ENCODE peak calls at places on chromosome X, in four cellular contexts. Q is NCI-H748 treated with DMSO at 0.1 percent for 48 hours, Y is T-cell, X is astrocyte of the spinal cord. W is an unnamed sample.

GRCh38 chrX:1397441-1397840 is 5.5 kb upstream of the SLC25A6 start:
- DNase-seq in Q (no peak), Y (no peak), X (no peak), W (no peak)

GRCh38 chrX:131830400-131831184 is 192.5 kb upstream of the STK26 start:
- DNase-seq in Q (peak; percentile 87), Y (peak; percentile 63), X (peak; percentile 83), W (peak; percentile 77)

GRCh38 chrX:623599-624323 is 6.8 kb upstream of the SHOX start:
- DNase-seq in Q (no peak), Y (no peak), X (no peak), W (no peak)

GRCh38 chrX:72019487-72019886 is 108.8 kb downstream of the NHSL2 start:
- DNase-seq in Q (no peak), Y (no peak), X (no peak), W (no peak)

GRCh38 chrX:136192839-136193414 is 45.6 kb downstream of the FHL1 start:
- DNase-seq in Q (no peak), Y (no peak), X (peak; percentile 66), W (no peak)

GRCh38 chrX:70033348-70033747 is 16.4 kb downstream of the AWAT2 start:
- DNase-seq in Q (peak; percentile 8), Y (peak; percentile 24), X (peak; percentile 12), W (no peak)

GRCh38 chrX:150291014-150291413 is 72.1 kb upstream of the MAMLD1 start:
- DNase-seq in Q (no peak), Y (no peak), X (no peak), W (no peak)

GRCh38 chrX:37796805-37797204 is 16.9 kb downstream of the CYBB start:
- DNase-seq in Q (no peak), Y (peak; percentile 21), X (no peak), W (no peak)

GRCh38 chrX:121008920-121009319 is 23.4 kb upstream of the CT47A1 start:
- DNase-seq in Q (no peak), Y (no peak), X (no peak), W (no peak)